ENCODE peak calls at places on chromosomes 4 and X, in six cellular contexts. I is left lung, F is progenitor cell of endocrine pancreas, X is H9, V is fibroblast of mammary gland, T is endothelial cell. O is an unnamed sample.

GRCh38 chr4:89023140-89023539 is 33.8 kb downstream of the FAM13A start:
- DNase-seq in I (no peak), F (no peak), X (no peak), V (no peak), T (no peak), O (no peak)

GRCh38 chr4:108045687-108046024 is 56.0 kb downstream of the HADH start:
- DNase-seq in I (no peak), F (no peak), X (no peak), V (peak), T (no peak), O (no peak)

GRCh38 chr4:40918330-40918729 is 168.6 kb downstream of the NSUN7 start:
- DNase-seq in I (no peak), F (no peak), X (no peak), V (peak), T (no peak), O (no peak)

GRCh38 chr4:110902500-110902899 is 279.6 kb upstream of the PITX2 start:
- DNase-seq in I (no peak), F (no peak), X (no peak), V (no peak), T (no peak), O (no peak)

GRCh38 chr4:181647396-181648107 is 595.6 kb upstream of the TENM3 start:
- DNase-seq in I (no peak), F (no peak), X (no peak), V (peak), T (no peak), O (no peak)

GRCh38 chr4:159543831-159544230 is 441.0 kb downstream of the RAPGEF2 start:
- DNase-seq in I (no peak), F (no peak), X (no peak), V (no peak), T (no peak), O (no peak)

GRCh38 chr4:80685219-80685618 is 345.3 kb upstream of the BMP3 start:
- DNase-seq in I (no peak), F (no peak), X (no peak), V (no peak), T (no peak), O (no peak)

GRCh38 chrX:107738768-107739167 is 36.8 kb downstream of the TSC22D3 start:
- DNase-seq in I (no peak), F (no peak), X (no peak), V (no peak), T (no peak), O (no peak)

GRCh38 chr4:123232439-123232838 is 164.2 kb upstream of the SPRY1 start:
- DNase-seq in I (no peak), F (no peak), X (no peak), V (peak), T (no peak), O (no peak)

GRCh38 chr4:137794779-137795178 is 262.5 kb upstream of the PCDH18 start:
- DNase-seq in I (no peak), F (no peak), X (no peak), V (peak), T (no peak), O (no peak)

GRCh38 chrX:129842510-129843208 is 1.0 kb downstream of the ZDHHC9 start:
- DNase-seq in I (no peak), F (peak), X (no peak), V (peak), T (peak), O (no peak)

GRCh38 chrX:48468247-48468671 is 1.8 kb downstream of the SLC38A5 start:
- DNase-seq in I (peak), F (no peak), X (no peak), V (no peak), T (no peak), O (peak)

GRCh38 chr4:16136321-16136720 is 52.5 kb upstream of the PROM1 start:
- DNase-seq in I (no peak), F (no peak), X (no peak), V (no peak), T (no peak), O (no peak)

GRCh38 chr4:126241631-126242030 is 926.9 kb downstream of the FAT4 start:
- DNase-seq in I (no peak), F (no peak), X (no peak), V (no peak), T (no peak), O (no peak)

GRCh38 chr4:126242679-126243390 is 928.1 kb downstream of the FAT4 start:
- DNase-seq in I (no peak), F (no peak), X (no peak), V (peak), T (no peak), O (no peak)

GRCh38 chr4:126233483-126233882 is 918.7 kb downstream of the FAT4 start:
- DNase-seq in I (no peak), F (no peak), X (no peak), V (no peak), T (no peak), O (no peak)

DNA sequence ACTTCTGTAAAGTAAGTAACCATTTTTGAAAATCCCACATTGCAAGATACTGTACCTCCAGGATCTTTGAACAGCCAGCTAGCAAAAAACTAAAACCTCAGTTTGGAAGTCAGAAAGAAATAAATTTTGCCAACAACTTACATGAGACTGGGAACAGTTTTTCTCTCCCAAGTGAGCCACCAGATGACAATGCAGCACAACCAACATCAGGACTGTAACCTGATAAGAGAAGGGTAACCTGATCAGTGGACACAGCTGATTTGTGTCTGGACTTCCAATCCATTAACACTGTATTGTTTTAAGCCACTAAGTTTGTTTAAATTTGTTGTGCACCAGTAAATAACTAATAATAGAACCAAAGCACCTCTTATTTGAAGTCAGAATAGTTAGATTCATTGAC is 923.3 kb downstream of the FAT4 start:
- DNase-seq in I (no peak), F (no peak), X (no peak), V (no peak), T (no peak), O (no peak)
- TF ChIP-seq CTCF in I (no peak), F (no peak), X (no peak), V (no peak), T (no peak), O (no peak)

GRCh38 chr4:1768367-1769034 is 24.6 kb upstream of the FGFR3 start:
- DNase-seq in I (no peak), F (no peak), X (no peak), V (no peak), T (no peak), O (no peak)

GRCh38 chr4:1767058-1767769 is 25.9 kb upstream of the FGFR3 start:
- DNase-seq in I (no peak), F (peak), X (peak), V (peak), T (no peak), O (peak)

GRCh38 chr4:1769692-1770091 is 23.4 kb upstream of the FGFR3 start:
- DNase-seq in I (no peak), F (no peak), X (no peak), V (no peak), T (no peak), O (no peak)

GRCh38 chr4:1766336-1767057 is 26.6 kb upstream of the FGFR3 start:
- DNase-seq in I (no peak), F (no peak), X (peak), V (no peak), T (no peak), O (no peak)

GRCh38 chr4:1767770-1768366 is 25.2 kb upstream of the FGFR3 start:
- DNase-seq in I (no peak), F (peak), X (peak), V (peak), T (peak), O (peak)
- TF ChIP-seq CTCF in I (no peak), F (peak), X (peak), V (peak), T (peak), O (peak)

GRCh38 chr4:125316781-125317525 is 2.2 kb downstream of the FAT4 start:
- DNase-seq in I (peak), F (peak), X (peak), V (peak), T (peak), O (peak)
- TF ChIP-seq CTCF in I (no peak), F (peak), X (peak), V (peak), T (no peak), O (peak)

GRCh38 chr4:73021634-73022033 is 47.9 kb downstream of the COX18 start:
- DNase-seq in I (no peak), F (no peak), X (no peak), V (peak), T (no peak), O (no peak)
- TF ChIP-seq CTCF in I (no peak), F (no peak), X (peak), V (peak), T (peak), O (no peak)

O was measured in glutamatergic neuron.